ENCODE peak calls at places on chromosomes 5 and 9, in six cellular contexts. One of them, this sample, is unnamed.
A peak's percentile ranks its signal among the peaks of the same experiment; 100 is the strongest.

GRCh38 chr5:75384218-75384617 is 47.2 kb downstream of the HMGCR start:
- DNase-seq in HCT116: no peak
- DNase-seq in mammary epithelial cell: no peak
- DNase-seq in astrocyte: no peak
- DNase-seq in neural progenitor cell: no peak
- DNase-seq in GM23338: no peak
- DNase-seq in this sample: no peak

GRCh38 chr9:37248651-37249163 is 128.3 kb downstream of the ZCCHC7 start:
- DNase-seq in HCT116: no peak
- DNase-seq in mammary epithelial cell: no peak
- DNase-seq in astrocyte: peak; percentile 16
- DNase-seq in neural progenitor cell: no peak
- DNase-seq in GM23338: no peak
- DNase-seq in this sample: no peak

GRCh38 chr5:57037355-57037754 is 85.4 kb upstream of the MIER3 start:
- DNase-seq in HCT116: peak; percentile 23
- DNase-seq in mammary epithelial cell: no peak
- DNase-seq in astrocyte: no peak
- DNase-seq in neural progenitor cell: peak; percentile 45
- DNase-seq in GM23338: peak; percentile 68
- DNase-seq in this sample: no peak

GRCh38 chr5:178150977-178151734 is 2.5 kb downstream of the NHP2 start:
- DNase-seq in HCT116: no peak
- DNase-seq in mammary epithelial cell: no peak
- DNase-seq in astrocyte: no peak
- DNase-seq in neural progenitor cell: peak; percentile 47
- DNase-seq in GM23338: no peak
- DNase-seq in this sample: no peak

GRCh38 chr5:157456301-157456700 is 3.7 kb upstream of the NIPAL4 start:
- DNase-seq in HCT116: no peak
- DNase-seq in mammary epithelial cell: no peak
- DNase-seq in astrocyte: no peak
- DNase-seq in neural progenitor cell: no peak
- DNase-seq in GM23338: no peak
- DNase-seq in this sample: no peak

GRCh38 chr5:89071941-89072331 is 189.0 kb upstream of the MEF2C start:
- DNase-seq in HCT116: no peak
- DNase-seq in mammary epithelial cell: no peak
- DNase-seq in astrocyte: no peak
- DNase-seq in neural progenitor cell: no peak
- DNase-seq in GM23338: no peak
- DNase-seq in this sample: no peak

GRCh38 chr9:107712390-107712789 is 222.8 kb upstream of the KLF4 start:
- DNase-seq in HCT116: peak; percentile 77
- DNase-seq in mammary epithelial cell: peak; percentile 94
- DNase-seq in astrocyte: peak; percentile 88
- DNase-seq in neural progenitor cell: no peak
- DNase-seq in GM23338: no peak
- DNase-seq in this sample: no peak

GRCh38 chr5:159780246-159780645 is 136.0 kb upstream of the ADRA1B start:
- DNase-seq in HCT116: no peak
- DNase-seq in mammary epithelial cell: no peak
- DNase-seq in astrocyte: peak; percentile 36
- DNase-seq in neural progenitor cell: no peak
- DNase-seq in GM23338: no peak
- DNase-seq in this sample: no peak

GRCh38 chr9:112074250-112075008 is 100.7 kb downstream of the SUSD1 start:
- DNase-seq in HCT116: peak; percentile 54
- DNase-seq in mammary epithelial cell: peak; percentile 62
- DNase-seq in astrocyte: peak; percentile 94
- DNase-seq in neural progenitor cell: peak; percentile 79
- DNase-seq in GM23338: peak; percentile 85
- DNase-seq in this sample: peak; percentile 78

GRCh38 chr9:14221558-14221957 is 92.4 kb downstream of the NFIB start:
- DNase-seq in HCT116: peak; percentile 21
- DNase-seq in mammary epithelial cell: peak; percentile 70
- DNase-seq in astrocyte: peak; percentile 81
- DNase-seq in neural progenitor cell: no peak
- DNase-seq in GM23338: no peak
- DNase-seq in this sample: peak; percentile 63

GRCh38 chr9:37324691-37325490 is 97.6 kb upstream of the GRHPR start:
- DNase-seq in HCT116: no peak
- DNase-seq in mammary epithelial cell: no peak
- DNase-seq in astrocyte: no peak
- DNase-seq in neural progenitor cell: peak; percentile 51
- DNase-seq in GM23338: peak; percentile 13
- DNase-seq in this sample: no peak

GRCh38 chr5:181234455-181235306 is 9.0 kb downstream of the RACK1 start:
- DNase-seq in HCT116: no peak
- DNase-seq in mammary epithelial cell: no peak
- DNase-seq in astrocyte: no peak
- DNase-seq in neural progenitor cell: no peak
- DNase-seq in GM23338: peak; percentile 31
- DNase-seq in this sample: no peak

GRCh38 chr5:52878671-52879070 is 91.0 kb downstream of the ITGA1 start:
- DNase-seq in HCT116: no peak
- DNase-seq in mammary epithelial cell: peak; percentile 19
- DNase-seq in astrocyte: peak; percentile 61
- DNase-seq in neural progenitor cell: no peak
- DNase-seq in GM23338: no peak
- DNase-seq in this sample: peak; percentile 86

GRCh38 chr5:80656425-80656824 is 1.6 kb upstream of the DHFR start:
- DNase-seq in HCT116: no peak
- DNase-seq in mammary epithelial cell: no peak
- DNase-seq in astrocyte: peak; percentile 17
- DNase-seq in neural progenitor cell: no peak
- DNase-seq in GM23338: peak; percentile 33
- DNase-seq in this sample: peak; percentile 29

GRCh38 chr5:61675015-61675692 is 343.1 kb downstream of the ZSWIM6 start:
- DNase-seq in HCT116: peak; percentile 12
- DNase-seq in mammary epithelial cell: peak; percentile 18
- DNase-seq in astrocyte: no peak
- DNase-seq in neural progenitor cell: peak; percentile 89
- DNase-seq in GM23338: peak; percentile 41
- DNase-seq in this sample: peak; percentile 62

GRCh38 chr5:160961761-160962160 is 109.8 kb upstream of the ATP10B start:
- DNase-seq in HCT116: no peak
- DNase-seq in mammary epithelial cell: no peak
- DNase-seq in astrocyte: no peak
- DNase-seq in neural progenitor cell: no peak
- DNase-seq in GM23338: peak; percentile 2
- DNase-seq in this sample: no peak

GRCh38 chr5:69167488-69167845 is 517 bp downstream of the CCNB1 start:
- DNase-seq in HCT116: no peak
- DNase-seq in mammary epithelial cell: peak; percentile 14
- DNase-seq in astrocyte: no peak
- DNase-seq in neural progenitor cell: peak; percentile 36
- DNase-seq in GM23338: peak; percentile 70
- DNase-seq in this sample: no peak

GRCh38 chr5:137075163-137075970 is 423.8 kb downstream of the SPOCK1 start:
- DNase-seq in HCT116: peak; percentile 69
- DNase-seq in mammary epithelial cell: peak; percentile 78
- DNase-seq in astrocyte: no peak
- DNase-seq in neural progenitor cell: peak; percentile 85
- DNase-seq in GM23338: peak; percentile 94
- DNase-seq in this sample: peak; percentile 67

GRCh38 chr9:36963356-36963755 is 70.7 kb downstream of the PAX5 start:
- DNase-seq in HCT116: no peak
- DNase-seq in mammary epithelial cell: no peak
- DNase-seq in astrocyte: no peak
- DNase-seq in neural progenitor cell: no peak
- DNase-seq in GM23338: no peak
- DNase-seq in this sample: no peak

GRCh38 chr5:435961-436640 is 6.9 kb upstream of the EXOC3 start:
- DNase-seq in HCT116: no peak
- DNase-seq in mammary epithelial cell: no peak
- DNase-seq in astrocyte: no peak
- DNase-seq in neural progenitor cell: peak; percentile 52
- DNase-seq in GM23338: peak; percentile 62
- DNase-seq in this sample: peak; percentile 37

GRCh38 chr5:92944903-92945629 is 636.0 kb downstream of the NR2F1-AS1 start:
- DNase-seq in HCT116: no peak
- DNase-seq in mammary epithelial cell: no peak
- DNase-seq in astrocyte: peak; percentile 92
- DNase-seq in neural progenitor cell: peak; percentile 23
- DNase-seq in GM23338: no peak
- DNase-seq in this sample: no peak

GRCh38 chr5:180521101-180521500 is 26.9 kb downstream of the CNOT6 start:
- DNase-seq in HCT116: no peak
- DNase-seq in mammary epithelial cell: peak; percentile 57
- DNase-seq in astrocyte: no peak
- DNase-seq in neural progenitor cell: no peak
- DNase-seq in GM23338: no peak
- DNase-seq in this sample: no peak

GRCh38 chr9:138071292-138071691 is 193.7 kb downstream of the CACNA1B start:
- DNase-seq in HCT116: no peak
- DNase-seq in mammary epithelial cell: no peak
- DNase-seq in astrocyte: no peak
- DNase-seq in neural progenitor cell: no peak
- DNase-seq in GM23338: no peak
- DNase-seq in this sample: no peak

GRCh38 chr5:126354012-126354856 is 69.0 kb upstream of the GRAMD2B start:
- DNase-seq in HCT116: peak; percentile 64
- DNase-seq in mammary epithelial cell: peak; percentile 93
- DNase-seq in astrocyte: peak; percentile 99
- DNase-seq in neural progenitor cell: peak; percentile 49
- DNase-seq in GM23338: peak; percentile 45
- DNase-seq in this sample: peak; percentile 62

GRCh38 chr9:34380511-34381315 is 4.0 kb upstream of the MYORG start:
- DNase-seq in HCT116: no peak
- DNase-seq in mammary epithelial cell: peak; percentile 44
- DNase-seq in astrocyte: peak; percentile 44
- DNase-seq in neural progenitor cell: peak; percentile 90
- DNase-seq in GM23338: peak; percentile 83
- DNase-seq in this sample: peak; percentile 85
- TF ChIP-seq EZH2 in HCT116: no peak
- TF ChIP-seq EZH2 in mammary epithelial cell: no peak
- TF ChIP-seq EZH2 in astrocyte: no peak
- TF ChIP-seq EZH2 in neural progenitor cell: peak; percentile 36
- TF ChIP-seq EZH2 in GM23338: no peak
- TF ChIP-seq EZH2 in this sample: no peak

DNA sequence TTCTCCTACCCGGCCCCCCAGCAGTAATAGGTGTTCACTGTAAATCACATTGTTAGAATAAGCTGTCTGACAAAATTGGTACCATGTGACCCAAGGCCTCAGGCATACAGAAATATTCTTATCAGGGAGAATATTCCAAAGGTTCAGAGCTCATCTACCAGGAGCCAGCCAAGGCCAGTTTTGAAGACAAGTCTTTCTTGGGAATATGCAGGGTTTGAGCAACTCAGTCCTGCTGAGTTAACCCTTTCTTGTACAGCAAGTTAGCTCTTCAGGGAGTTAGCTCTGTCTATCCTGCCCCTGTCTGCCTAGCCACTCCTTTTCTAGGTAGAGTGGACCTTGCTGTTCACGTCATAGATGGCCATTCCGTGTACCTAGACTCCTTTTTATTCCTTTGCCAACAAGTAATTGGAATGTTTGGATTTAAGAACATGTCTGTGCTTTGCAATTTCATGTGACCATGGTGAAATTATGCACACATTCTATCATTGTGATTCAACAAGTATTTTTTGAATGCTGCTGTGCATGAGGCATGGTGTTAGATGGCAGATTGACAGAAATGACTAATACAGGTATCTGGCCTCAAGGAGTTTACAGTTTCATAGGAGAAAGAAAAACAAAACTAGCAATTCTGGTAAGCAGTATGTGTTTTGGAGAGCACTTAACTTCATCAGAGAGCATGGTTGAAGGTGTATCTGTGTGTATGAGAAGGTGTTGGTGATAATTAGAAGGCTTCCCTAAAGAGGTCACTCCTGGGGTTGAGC is 22.6 kb downstream of the TGFBR1 start:
- DNase-seq in HCT116: no peak
- DNase-seq in mammary epithelial cell: peak; percentile 96
- DNase-seq in astrocyte: peak; percentile 85
- DNase-seq in neural progenitor cell: no peak
- DNase-seq in GM23338: no peak
- DNase-seq in this sample: no peak
- H3K36me3 ChIP-seq in HCT116: no peaks in the 10 kb centered on the region
- H3K36me3 ChIP-seq in mammary epithelial cell: no peaks in the 10 kb centered on the region
- H3K36me3 ChIP-seq in astrocyte: peaks cover 3% of the 10 kb centered on the region
- H3K36me3 ChIP-seq in neural progenitor cell: no peaks in the 10 kb centered on the region
- H3K36me3 ChIP-seq in GM23338: no peaks in the 10 kb centered on the region
- H3K36me3 ChIP-seq in this sample: no peaks in the 10 kb centered on the region

GRCh38 chr9:110579763-110580255 is 268 bp upstream of the SVEP1 start:
- DNase-seq in HCT116: no peak
- DNase-seq in mammary epithelial cell: peak; percentile 37
- DNase-seq in astrocyte: peak; percentile 52
- DNase-seq in neural progenitor cell: peak; percentile 69
- DNase-seq in GM23338: peak; percentile 60
- DNase-seq in this sample: peak; percentile 46
- TF ChIP-seq EZH2 in HCT116: no peak
- TF ChIP-seq EZH2 in mammary epithelial cell: no peak
- TF ChIP-seq EZH2 in astrocyte: no peak
- TF ChIP-seq EZH2 in neural progenitor cell: no peak
- TF ChIP-seq EZH2 in GM23338: peak; percentile 26
- TF ChIP-seq EZH2 in this sample: no peak

DNA sequence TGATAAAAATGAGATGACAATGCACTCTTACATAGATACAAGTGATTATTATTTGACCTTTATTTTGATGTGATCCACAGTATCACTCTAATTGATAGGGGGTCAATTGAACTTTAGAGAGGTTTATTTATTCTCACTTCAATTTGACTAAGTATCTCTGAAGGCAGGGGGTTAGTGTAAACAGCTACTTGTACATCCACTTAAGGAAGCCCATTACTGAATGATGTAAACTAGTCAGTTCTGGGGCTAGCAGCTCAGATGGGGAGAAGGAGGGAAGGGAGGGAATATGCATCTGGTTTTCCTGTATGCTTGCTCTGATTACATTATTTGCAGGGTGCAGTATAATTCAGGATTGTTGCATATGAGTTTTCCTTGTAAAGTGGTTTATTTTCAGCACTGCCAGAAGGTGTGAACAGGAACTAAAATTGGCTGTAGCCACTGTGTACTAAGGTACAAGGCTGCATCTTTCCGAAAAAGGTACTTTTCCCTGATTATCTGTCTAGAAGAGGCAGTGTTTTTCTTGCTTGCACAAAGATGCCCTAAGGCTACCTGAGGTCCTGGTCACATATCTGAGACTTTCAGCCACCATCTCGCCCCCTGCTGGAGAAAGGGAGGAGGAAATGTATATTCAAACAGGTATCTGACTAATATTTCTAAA is 51.2 kb downstream of the MRPS27 start:
- DNase-seq in HCT116: peak; percentile 44
- DNase-seq in mammary epithelial cell: peak; percentile 40
- DNase-seq in astrocyte: no peak
- DNase-seq in neural progenitor cell: peak; percentile 72
- DNase-seq in GM23338: peak; percentile 85
- DNase-seq in this sample: peak; percentile 69
- H3K36me3 ChIP-seq in HCT116: no peaks in the 10 kb centered on the region
- H3K36me3 ChIP-seq in mammary epithelial cell: peaks cover 4% of the 10 kb centered on the region
- H3K36me3 ChIP-seq in astrocyte: peaks cover 3% of the 10 kb centered on the region
- H3K36me3 ChIP-seq in neural progenitor cell: peaks cover 7% of the 10 kb centered on the region
- H3K36me3 ChIP-seq in GM23338: peaks cover 4% of the 10 kb centered on the region
- H3K36me3 ChIP-seq in this sample: no peaks in the 10 kb centered on the region

GRCh38 chr9:127553793-127554192 is 58.3 kb upstream of the STXBP1 start:
- DNase-seq in HCT116: no peak
- DNase-seq in mammary epithelial cell: no peak
- DNase-seq in astrocyte: no peak
- DNase-seq in neural progenitor cell: no peak
- DNase-seq in GM23338: no peak
- DNase-seq in this sample: no peak
- TF ChIP-seq EZH2 in HCT116: no peak
- TF ChIP-seq EZH2 in mammary epithelial cell: no peak
- TF ChIP-seq EZH2 in astrocyte: no peak
- TF ChIP-seq EZH2 in neural progenitor cell: no peak
- TF ChIP-seq EZH2 in GM23338: no peak
- TF ChIP-seq EZH2 in this sample: no peak

GRCh38 chr5:134153241-134153640 is 23.5 kb downstream of the SKP1 start:
- DNase-seq in HCT116: no peak
- DNase-seq in mammary epithelial cell: no peak
- DNase-seq in astrocyte: no peak
- DNase-seq in neural progenitor cell: no peak
- DNase-seq in GM23338: no peak
- DNase-seq in this sample: no peak
- H3K36me3 ChIP-seq in HCT116: peaks cover 32% of the 10 kb centered on the region
- H3K36me3 ChIP-seq in mammary epithelial cell: peaks cover 35% of the 10 kb centered on the region
- H3K36me3 ChIP-seq in astrocyte: peaks cover 80% of the 10 kb centered on the region
- H3K36me3 ChIP-seq in neural progenitor cell: peaks cover 9% of the 10 kb centered on the region
- H3K36me3 ChIP-seq in GM23338: peaks cover 33% of the 10 kb centered on the region
- H3K36me3 ChIP-seq in this sample: peaks cover 83% of the 10 kb centered on the region

This sample was measured in A673.